ENCODE peak calls at places on chromosomes 12 and 14, in five cellular contexts. V is NCI-H1048, S is amniotic stem cell, Y is K562, J is H7. D is an unnamed sample.
A peak's percentile ranks its signal among the peaks of the same experiment; 100 is the strongest.

GRCh38 chr12:8890313-8891084 is 23.8 kb upstream of the PHC1 start:
- DNase-seq in S (peak; percentile 11), Y (peak; percentile 58), J (peak; percentile 81), V (peak; percentile 8), D (peak; percentile 32)

GRCh38 chr12:124681779-124682391 is 114.5 kb upstream of the NCOR2 start:
- DNase-seq in V (no peak), Y (no peak), S (no peak), J (no peak), D (no peak)

GRCh38 chr12:122406701-122407154 is 15.7 kb downstream of the CLIP1 start:
- DNase-seq in J (no peak), S (peak; percentile 22), V (no peak), Y (no peak), D (no peak)

GRCh38 chr12:51519755-51520154 is 71.3 kb upstream of the SCN8A start:
- DNase-seq in V (no peak), Y (no peak), S (no peak), J (no peak), D (no peak)

GRCh38 chr14:94161087-94161486 is 13.0 kb upstream of the PPP4R4 start:
- DNase-seq in J (no peak), Y (no peak), S (no peak), V (no peak), D (no peak)

GRCh38 chr12:93926237-93926636 is 222.1 kb upstream of the PLXNC1 start:
- DNase-seq in Y (no peak), S (no peak), V (no peak), J (no peak), D (no peak)

GRCh38 chr12:24797901-24798300 is 151.0 kb downstream of the BCAT1 start:
- DNase-seq in J (no peak), Y (no peak), V (no peak), S (no peak), D (no peak)

GRCh38 chr12:93483151-93483807 is 16.0 kb downstream of the MRPL42 start:
- DNase-seq in V (no peak), J (no peak), S (no peak), Y (no peak), D (no peak)

GRCh38 chr14:97527993-97528392 is 730.8 kb downstream of the VRK1 start:
- DNase-seq in V (no peak), J (no peak), S (no peak), Y (no peak), D (no peak)

GRCh38 chr14:101623685-101624444 is 62.6 kb downstream of the DIO3 start:
- DNase-seq in V (no peak), Y (no peak), J (no peak), S (no peak), D (no peak)

D was measured in Jurkat, Clone E6-1.